ENCODE peak calls at places on chromosomes 13 and 19, in seven cellular contexts. One of them, this sample, is unnamed.

GRCh38 chr13:23617551-23618014 is 47.4 kb downstream of the TNFRSF19 start:
- DNase-seq in LoVo: no peak
- DNase-seq in stimulated activated CD8-positive, alpha-beta memory T cell treated with anti-CD3 and anti-CD28 coated beads, Interleukin-12 subunit alpha, Interleukin-12 subunit beta, amount 100 ng/mL, for 4 hours: no peak
- DNase-seq in progenitor cell of endocrine pancreas: no peak
- DNase-seq in NCI-H1105: no peak
- DNase-seq in NCI-H2081 treated with DMSO at 0.1 percent for 48 hours: no peak
- DNase-seq in NCI-H187 treated with DMSO at 0.1 percent for 48 hours: no peak
- DNase-seq in this sample: no peak

GRCh38 chr13:47886314-47886713 is 114.8 kb downstream of the SUCLA2 start:
- DNase-seq in LoVo: no peak
- DNase-seq in stimulated activated CD8-positive, alpha-beta memory T cell treated with anti-CD3 and anti-CD28 coated beads, Interleukin-12 subunit alpha, Interleukin-12 subunit beta, amount 100 ng/mL, for 4 hours: no peak
- DNase-seq in NCI-H1105: no peak
- DNase-seq in progenitor cell of endocrine pancreas: no peak
- DNase-seq in NCI-H187 treated with DMSO at 0.1 percent for 48 hours: no peak
- DNase-seq in NCI-H2081 treated with DMSO at 0.1 percent for 48 hours: no peak
- DNase-seq in this sample: no peak

GRCh38 chr19:6402834-6403608 is 10.1 kb upstream of the GTF2F1 start:
- DNase-seq in NCI-H1105: no peak
- DNase-seq in progenitor cell of endocrine pancreas: no peak
- DNase-seq in NCI-H187 treated with DMSO at 0.1 percent for 48 hours: no peak
- DNase-seq in NCI-H2081 treated with DMSO at 0.1 percent for 48 hours: no peak
- DNase-seq in LoVo: peak
- DNase-seq in stimulated activated CD8-positive, alpha-beta memory T cell treated with anti-CD3 and anti-CD28 coated beads, Interleukin-12 subunit alpha, Interleukin-12 subunit beta, amount 100 ng/mL, for 4 hours: no peak
- DNase-seq in this sample: no peak

GRCh38 chr13:107650081-107650701 is 565.1 kb downstream of the LIG4 start:
- DNase-seq in NCI-H2081 treated with DMSO at 0.1 percent for 48 hours: no peak
- DNase-seq in progenitor cell of endocrine pancreas: peak
- DNase-seq in NCI-H1105: no peak
- DNase-seq in NCI-H187 treated with DMSO at 0.1 percent for 48 hours: no peak
- DNase-seq in stimulated activated CD8-positive, alpha-beta memory T cell treated with anti-CD3 and anti-CD28 coated beads, Interleukin-12 subunit alpha, Interleukin-12 subunit beta, amount 100 ng/mL, for 4 hours: no peak
- DNase-seq in LoVo: peak
- DNase-seq in this sample: peak

GRCh38 chr19:32650671-32651070 is 24.3 kb downstream of the ANKRD27 start:
- DNase-seq in NCI-H1105: no peak
- DNase-seq in progenitor cell of endocrine pancreas: no peak
- DNase-seq in NCI-H2081 treated with DMSO at 0.1 percent for 48 hours: no peak
- DNase-seq in LoVo: no peak
- DNase-seq in NCI-H187 treated with DMSO at 0.1 percent for 48 hours: no peak
- DNase-seq in stimulated activated CD8-positive, alpha-beta memory T cell treated with anti-CD3 and anti-CD28 coated beads, Interleukin-12 subunit alpha, Interleukin-12 subunit beta, amount 100 ng/mL, for 4 hours: no peak
- DNase-seq in this sample: no peak

GRCh38 chr13:95588721-95589120 is 36.2 kb downstream of the CLDN10 start:
- DNase-seq in LoVo: no peak
- DNase-seq in NCI-H1105: no peak
- DNase-seq in NCI-H2081 treated with DMSO at 0.1 percent for 48 hours: no peak
- DNase-seq in progenitor cell of endocrine pancreas: no peak
- DNase-seq in NCI-H187 treated with DMSO at 0.1 percent for 48 hours: no peak
- DNase-seq in stimulated activated CD8-positive, alpha-beta memory T cell treated with anti-CD3 and anti-CD28 coated beads, Interleukin-12 subunit alpha, Interleukin-12 subunit beta, amount 100 ng/mL, for 4 hours: no peak
- DNase-seq in this sample: no peak

GRCh38 chr19:47541507-47541906 is 26.6 kb upstream of the NAPA start:
- DNase-seq in NCI-H187 treated with DMSO at 0.1 percent for 48 hours: no peak
- DNase-seq in stimulated activated CD8-positive, alpha-beta memory T cell treated with anti-CD3 and anti-CD28 coated beads, Interleukin-12 subunit alpha, Interleukin-12 subunit beta, amount 100 ng/mL, for 4 hours: no peak
- DNase-seq in NCI-H1105: no peak
- DNase-seq in NCI-H2081 treated with DMSO at 0.1 percent for 48 hours: no peak
- DNase-seq in LoVo: no peak
- DNase-seq in progenitor cell of endocrine pancreas: no peak
- DNase-seq in this sample: no peak

GRCh38 chr13:41811588-41812021 is 149.3 kb downstream of the VWA8 start:
- DNase-seq in progenitor cell of endocrine pancreas: no peak
- DNase-seq in stimulated activated CD8-positive, alpha-beta memory T cell treated with anti-CD3 and anti-CD28 coated beads, Interleukin-12 subunit alpha, Interleukin-12 subunit beta, amount 100 ng/mL, for 4 hours: no peak
- DNase-seq in NCI-H2081 treated with DMSO at 0.1 percent for 48 hours: no peak
- DNase-seq in NCI-H1105: no peak
- DNase-seq in NCI-H187 treated with DMSO at 0.1 percent for 48 hours: no peak
- DNase-seq in LoVo: no peak
- DNase-seq in this sample: no peak

GRCh38 chr19:32350492-32350891 is 5.1 kb downstream of the ZNF507 start:
- DNase-seq in progenitor cell of endocrine pancreas: no peak
- DNase-seq in NCI-H187 treated with DMSO at 0.1 percent for 48 hours: no peak
- DNase-seq in NCI-H1105: no peak
- DNase-seq in stimulated activated CD8-positive, alpha-beta memory T cell treated with anti-CD3 and anti-CD28 coated beads, Interleukin-12 subunit alpha, Interleukin-12 subunit beta, amount 100 ng/mL, for 4 hours: no peak
- DNase-seq in NCI-H2081 treated with DMSO at 0.1 percent for 48 hours: no peak
- DNase-seq in LoVo: no peak
- DNase-seq in this sample: no peak

GRCh38 chr19:13001166-13001501 is 5.9 kb downstream of the NFIX start:
- DNase-seq in NCI-H187 treated with DMSO at 0.1 percent for 48 hours: no peak
- DNase-seq in NCI-H1105: no peak
- DNase-seq in NCI-H2081 treated with DMSO at 0.1 percent for 48 hours: no peak
- DNase-seq in LoVo: no peak
- DNase-seq in stimulated activated CD8-positive, alpha-beta memory T cell treated with anti-CD3 and anti-CD28 coated beads, Interleukin-12 subunit alpha, Interleukin-12 subunit beta, amount 100 ng/mL, for 4 hours: no peak
- DNase-seq in progenitor cell of endocrine pancreas: no peak
- DNase-seq in this sample: no peak

GRCh38 chr19:39409886-39410619 is 2.4 kb upstream of the PLEKHG2 start:
- DNase-seq in stimulated activated CD8-positive, alpha-beta memory T cell treated with anti-CD3 and anti-CD28 coated beads, Interleukin-12 subunit alpha, Interleukin-12 subunit beta, amount 100 ng/mL, for 4 hours: peak
- DNase-seq in NCI-H2081 treated with DMSO at 0.1 percent for 48 hours: no peak
- DNase-seq in NCI-H1105: peak
- DNase-seq in LoVo: peak
- DNase-seq in progenitor cell of endocrine pancreas: no peak
- DNase-seq in NCI-H187 treated with DMSO at 0.1 percent for 48 hours: no peak
- DNase-seq in this sample: peak

GRCh38 chr19:8639821-8640401 is 9.5 kb downstream of the NFILZ start:
- DNase-seq in stimulated activated CD8-positive, alpha-beta memory T cell treated with anti-CD3 and anti-CD28 coated beads, Interleukin-12 subunit alpha, Interleukin-12 subunit beta, amount 100 ng/mL, for 4 hours: no peak
- DNase-seq in LoVo: no peak
- DNase-seq in progenitor cell of endocrine pancreas: no peak
- DNase-seq in NCI-H187 treated with DMSO at 0.1 percent for 48 hours: no peak
- DNase-seq in NCI-H1105: no peak
- DNase-seq in NCI-H2081 treated with DMSO at 0.1 percent for 48 hours: no peak
- DNase-seq in this sample: no peak

This sample was measured in heart left ventricle.